ENCODE peak calls at places on chromosomes 16 and 17, in nine cellular contexts. Q is CD4-positive, CD25-positive, alpha-beta regulatory T cell; I is AG09319; V is NCI-H460; T is amniotic stem cell; C is left ventricle myocardium inferior; R is heart left ventricle; H is RWPE1; G is pancreas. O is an unnamed sample.

GRCh38 chr17:44297975-44298374 is 10.4 kb upstream of the RUNDC3A start:
- DNase-seq in Q (no peak), I (no peak), V (no peak), T (no peak), C (no peak), R (no peak), H (peak; percentile 58), G (no peak), O (no peak)

GRCh38 chr17:44203731-44204452 is 4.2 kb upstream of the ATXN7L3 start:
- DNase-seq in Q (no peak), I (no peak), V (no peak), T (no peak), C (no peak), R (no peak), H (no peak), G (no peak), O (no peak)

GRCh38 chr16:17519041-17519440 is 48.3 kb upstream of the XYLT1 start:
- DNase-seq in Q (no peak), I (no peak), V (no peak), T (peak; percentile 16), C (no peak), R (no peak), H (no peak), G (no peak), O (no peak)

GRCh38 chr17:6872941-6873340 is 41.4 kb upstream of the TEKT1 start:
- DNase-seq in Q (no peak), I (no peak), V (no peak), T (no peak), C (no peak), R (no peak), H (no peak), G (no peak), O (no peak)

GRCh38 chr17:66165537-66166123 is 26.3 kb downstream of the CEP112 start:
- DNase-seq in Q (no peak), I (peak; percentile 31), V (peak; percentile 50), T (peak; percentile 16), C (no peak), R (no peak), H (peak; percentile 54), G (no peak), O (no peak)

GRCh38 chr16:1871974-1872635 is at the start of gene MEIOB:
- DNase-seq in Q (peak; percentile 5), I (no peak), V (peak; percentile 29), T (no peak), C (no peak), R (no peak), H (peak; percentile 52), G (peak; percentile 80), O (no peak)

GRCh38 chr17:16464641-16465312 is 27.2 kb downstream of the LRRC75A start:
- DNase-seq in Q (no peak), I (no peak), V (no peak), T (no peak), C (no peak), R (no peak), H (no peak), G (no peak), O (no peak)

GRCh38 chr16:70433456-70434103 is 5.3 kb downstream of the ST3GAL2 start:
- DNase-seq in Q (no peak), I (no peak), V (no peak), T (no peak), C (peak; percentile 70), R (peak; percentile 79), H (no peak), G (no peak), O (no peak)

GRCh38 chr16:64196444-64196843 is 925.4 kb downstream of the CDH11 start:
- DNase-seq in Q (no peak), I (peak; percentile 25), V (no peak), T (no peak), C (no peak), R (no peak), H (no peak), G (no peak), O (no peak)

GRCh38 chr16:19384656-19385055 is 33.0 kb upstream of the TMC5 start:
- DNase-seq in Q (no peak), I (no peak), V (no peak), T (no peak), C (no peak), R (no peak), H (peak; percentile 74), G (peak; percentile 70), O (peak; percentile 64)

GRCh38 chr16:69243479-69243878 is 56.5 kb downstream of the SNTB2 start:
- DNase-seq in Q (no peak), I (peak; percentile 60), V (no peak), T (no peak), C (no peak), R (no peak), H (no peak), G (no peak), O (no peak)

GRCh38 chr17:608911-609882 is 105.4 kb downstream of the VPS53 start:
- DNase-seq in Q (no peak), I (no peak), V (no peak), T (no peak), C (no peak), R (no peak), H (no peak), G (no peak), O (no peak)

GRCh38 chr16:53636978-53637377 is 66.7 kb downstream of the RPGRIP1L start:
- DNase-seq in Q (no peak), I (no peak), V (no peak), T (no peak), C (no peak), R (no peak), H (no peak), G (no peak), O (no peak)

GRCh38 chr17:80853076-80853475 is 138.6 kb upstream of the CHMP6 start:
- DNase-seq in Q (no peak), I (no peak), V (no peak), T (no peak), C (no peak), R (no peak), H (no peak), G (peak; percentile 21), O (no peak)

GRCh38 chr16:56281256-56281805 is 90.0 kb downstream of the GNAO1 start:
- DNase-seq in Q (no peak), I (no peak), V (no peak), T (no peak), C (no peak), R (no peak), H (peak; percentile 35), G (peak; percentile 29), O (no peak)

GRCh38 chr17:11768106-11768505 is 169.8 kb downstream of the DNAH9 start:
- DNase-seq in Q (no peak), I (no peak), V (no peak), T (no peak), C (no peak), R (no peak), H (no peak), G (no peak), O (no peak)

GRCh38 chr17:15920758-15921239 is 24.1 kb upstream of the ADORA2B start:
- DNase-seq in Q (no peak), I (peak; percentile 64), V (peak; percentile 50), T (no peak), C (no peak), R (peak; percentile 59), H (peak; percentile 65), G (peak; percentile 48), O (no peak)

GRCh38 chr16:81405702-81406113 is 38.9 kb upstream of the CMIP start:
- DNase-seq in Q (no peak), I (no peak), V (peak; percentile 76), T (peak; percentile 41), C (no peak), R (no peak), H (peak; percentile 98), G (no peak), O (no peak)

GRCh38 chr17:49226771-49227435 is 3.7 kb downstream of the PHOSPHO1 start:
- DNase-seq in Q (no peak), I (no peak), V (no peak), T (no peak), C (no peak), R (no peak), H (no peak), G (no peak), O (no peak)

GRCh38 chr17:78789663-78790181 is 7.6 kb upstream of the CYTH1 start:
- DNase-seq in Q (peak; percentile 35), I (no peak), V (peak; percentile 38), T (peak; percentile 47), C (peak; percentile 86), R (peak; percentile 83), H (no peak), G (peak; percentile 88), O (peak; percentile 80)

GRCh38 chr16:69240336-69240735 is 53.4 kb downstream of the SNTB2 start:
- DNase-seq in Q (no peak), I (no peak), V (no peak), T (no peak), C (no peak), R (no peak), H (no peak), G (no peak), O (no peak)

GRCh38 chr16:81553080-81553813 is 108.6 kb downstream of the CMIP start:
- DNase-seq in Q (no peak), I (no peak), V (no peak), T (no peak), C (no peak), R (no peak), H (no peak), G (no peak), O (no peak)

GRCh38 chr16:24876231-24876630 is 30.5 kb downstream of the SLC5A11 start:
- DNase-seq in Q (no peak), I (no peak), V (no peak), T (no peak), C (no peak), R (no peak), H (no peak), G (no peak), O (no peak)

GRCh38 chr16:10738231-10739077 is 5.2 kb upstream of the NUBP1 start:
- DNase-seq in Q (peak; percentile 16), I (peak; percentile 30), V (peak; percentile 53), T (peak; percentile 10), C (peak; percentile 87), R (peak; percentile 95), H (no peak), G (no peak), O (no peak)

GRCh38 chr17:76437467-76438402 is 15.2 kb downstream of the UBE2O start:
- DNase-seq in Q (no peak), I (no peak), V (no peak), T (no peak), C (no peak), R (no peak), H (no peak), G (no peak), O (no peak)

GRCh38 chr17:17350491-17351355 is 47.5 kb downstream of the NT5M start:
- DNase-seq in Q (no peak), I (no peak), V (no peak), T (peak; percentile 13), C (no peak), R (no peak), H (peak; percentile 31), G (no peak), O (no peak)